ENCODE peak calls at places on chromosomes 7 and 10, in five cellular contexts. One of them, this sample, is unnamed.

GRCh38 chr10:128211953-128212727 is 85.9 kb upstream of the MKI67 start:
- DNase-seq in NCI-H345: peak; percentile 79
- DNase-seq in activated T-cell treated with anti-CD3 and anti-CD28 coated beads for 1 hour: peak; percentile 73
- DNase-seq in CD8-positive, alpha-beta T cell: peak; percentile 90
- DNase-seq in naive thymus-derived CD8-positive, alpha-beta T cell: peak; percentile 86
- DNase-seq in this sample: no peak

GRCh38 chr10:66218258-66218657 is 707.6 kb upstream of the LRRTM3 start:
- DNase-seq in naive thymus-derived CD8-positive, alpha-beta T cell: no peak
- DNase-seq in NCI-H345: no peak
- DNase-seq in CD8-positive, alpha-beta T cell: no peak
- DNase-seq in activated T-cell treated with anti-CD3 and anti-CD28 coated beads for 1 hour: no peak
- DNase-seq in this sample: no peak

GRCh38 chr10:124665558-124665957 is 78.6 kb downstream of the FAM53B start:
- DNase-seq in naive thymus-derived CD8-positive, alpha-beta T cell: no peak
- DNase-seq in activated T-cell treated with anti-CD3 and anti-CD28 coated beads for 1 hour: no peak
- DNase-seq in NCI-H345: no peak
- DNase-seq in CD8-positive, alpha-beta T cell: no peak
- DNase-seq in this sample: no peak

GRCh38 chr10:4652111-4653010 is 173.6 kb upstream of the AKR1E2 start:
- DNase-seq in activated T-cell treated with anti-CD3 and anti-CD28 coated beads for 1 hour: no peak
- DNase-seq in NCI-H345: peak; percentile 16
- DNase-seq in CD8-positive, alpha-beta T cell: no peak
- DNase-seq in naive thymus-derived CD8-positive, alpha-beta T cell: no peak
- DNase-seq in this sample: no peak

GRCh38 chr7:33447980-33448379 is 318.6 kb downstream of the BBS9 start:
- DNase-seq in naive thymus-derived CD8-positive, alpha-beta T cell: no peak
- DNase-seq in CD8-positive, alpha-beta T cell: no peak
- DNase-seq in NCI-H345: no peak
- DNase-seq in activated T-cell treated with anti-CD3 and anti-CD28 coated beads for 1 hour: no peak
- DNase-seq in this sample: no peak

GRCh38 chr10:119139464-119140067 is 25.9 kb downstream of the SFXN4 start:
- DNase-seq in activated T-cell treated with anti-CD3 and anti-CD28 coated beads for 1 hour: peak; percentile 41
- DNase-seq in naive thymus-derived CD8-positive, alpha-beta T cell: peak; percentile 71
- DNase-seq in NCI-H345: peak; percentile 1
- DNase-seq in CD8-positive, alpha-beta T cell: peak; percentile 71
- DNase-seq in this sample: peak; percentile 68

GRCh38 chr7:114312649-114313048 is 102.0 kb upstream of the FOXP2 start:
- DNase-seq in NCI-H345: no peak
- DNase-seq in activated T-cell treated with anti-CD3 and anti-CD28 coated beads for 1 hour: no peak
- DNase-seq in naive thymus-derived CD8-positive, alpha-beta T cell: no peak
- DNase-seq in CD8-positive, alpha-beta T cell: no peak
- DNase-seq in this sample: no peak

GRCh38 chr7:70384891-70385290 is 747.1 kb upstream of the GALNT17 start:
- DNase-seq in activated T-cell treated with anti-CD3 and anti-CD28 coated beads for 1 hour: no peak
- DNase-seq in NCI-H345: no peak
- DNase-seq in CD8-positive, alpha-beta T cell: no peak
- DNase-seq in naive thymus-derived CD8-positive, alpha-beta T cell: no peak
- DNase-seq in this sample: no peak

GRCh38 chr7:114085592-114086490 is 167.0 kb upstream of the PPP1R3A start:
- DNase-seq in activated T-cell treated with anti-CD3 and anti-CD28 coated beads for 1 hour: no peak
- DNase-seq in CD8-positive, alpha-beta T cell: no peak
- DNase-seq in naive thymus-derived CD8-positive, alpha-beta T cell: no peak
- DNase-seq in NCI-H345: peak; percentile 88
- DNase-seq in this sample: peak; percentile 96

GRCh38 chr10:33413093-33413442 is 78.6 kb upstream of the NRP1 start:
- DNase-seq in activated T-cell treated with anti-CD3 and anti-CD28 coated beads for 1 hour: no peak
- DNase-seq in naive thymus-derived CD8-positive, alpha-beta T cell: no peak
- DNase-seq in CD8-positive, alpha-beta T cell: no peak
- DNase-seq in NCI-H345: no peak
- DNase-seq in this sample: no peak

GRCh38 chr10:84743483-84743882 is 415.1 kb downstream of the CCSER2 start:
- DNase-seq in NCI-H345: no peak
- DNase-seq in naive thymus-derived CD8-positive, alpha-beta T cell: no peak
- DNase-seq in activated T-cell treated with anti-CD3 and anti-CD28 coated beads for 1 hour: no peak
- DNase-seq in CD8-positive, alpha-beta T cell: no peak
- DNase-seq in this sample: no peak

GRCh38 chr10:86941426-86941825 is 16.0 kb downstream of the MMRN2 start:
- DNase-seq in NCI-H345: no peak
- DNase-seq in activated T-cell treated with anti-CD3 and anti-CD28 coated beads for 1 hour: no peak
- DNase-seq in CD8-positive, alpha-beta T cell: peak; percentile 5
- DNase-seq in naive thymus-derived CD8-positive, alpha-beta T cell: no peak
- DNase-seq in this sample: peak; percentile 21

GRCh38 chr10:78746178-78746763 is 322.5 kb upstream of the ZMIZ1 start:
- DNase-seq in NCI-H345: no peak
- DNase-seq in naive thymus-derived CD8-positive, alpha-beta T cell: no peak
- DNase-seq in CD8-positive, alpha-beta T cell: no peak
- DNase-seq in activated T-cell treated with anti-CD3 and anti-CD28 coated beads for 1 hour: no peak
- DNase-seq in this sample: peak; percentile 54

GRCh38 chr7:128591705-128592104 is 80.4 kb upstream of the GARIN1A start:
- DNase-seq in NCI-H345: no peak
- DNase-seq in naive thymus-derived CD8-positive, alpha-beta T cell: no peak
- DNase-seq in CD8-positive, alpha-beta T cell: no peak
- DNase-seq in activated T-cell treated with anti-CD3 and anti-CD28 coated beads for 1 hour: no peak
- DNase-seq in this sample: no peak

GRCh38 chr7:19051767-19052375 is 65.6 kb downstream of the TWIST1 start:
- DNase-seq in activated T-cell treated with anti-CD3 and anti-CD28 coated beads for 1 hour: no peak
- DNase-seq in naive thymus-derived CD8-positive, alpha-beta T cell: no peak
- DNase-seq in CD8-positive, alpha-beta T cell: no peak
- DNase-seq in NCI-H345: no peak
- DNase-seq in this sample: no peak

GRCh38 chr10:26413375-26413774 is 24.8 kb upstream of the APBB1IP start:
- DNase-seq in NCI-H345: no peak
- DNase-seq in CD8-positive, alpha-beta T cell: no peak
- DNase-seq in activated T-cell treated with anti-CD3 and anti-CD28 coated beads for 1 hour: no peak
- DNase-seq in naive thymus-derived CD8-positive, alpha-beta T cell: no peak
- DNase-seq in this sample: no peak

GRCh38 chr7:76390092-76390491 is 19.4 kb downstream of the SSC4D start:
- DNase-seq in CD8-positive, alpha-beta T cell: no peak
- DNase-seq in NCI-H345: no peak
- DNase-seq in naive thymus-derived CD8-positive, alpha-beta T cell: no peak
- DNase-seq in activated T-cell treated with anti-CD3 and anti-CD28 coated beads for 1 hour: no peak
- DNase-seq in this sample: no peak

GRCh38 chr10:92822060-92822634 is 26.2 kb upstream of the EXOC6 start:
- DNase-seq in activated T-cell treated with anti-CD3 and anti-CD28 coated beads for 1 hour: no peak
- DNase-seq in naive thymus-derived CD8-positive, alpha-beta T cell: no peak
- DNase-seq in NCI-H345: no peak
- DNase-seq in CD8-positive, alpha-beta T cell: no peak
- DNase-seq in this sample: no peak

GRCh38 chr10:10891437-10891836 is 126.2 kb upstream of the CELF2 start:
- DNase-seq in CD8-positive, alpha-beta T cell: no peak
- DNase-seq in NCI-H345: no peak
- DNase-seq in naive thymus-derived CD8-positive, alpha-beta T cell: no peak
- DNase-seq in activated T-cell treated with anti-CD3 and anti-CD28 coated beads for 1 hour: no peak
- DNase-seq in this sample: no peak

GRCh38 chr10:32929634-32930033 is 28.4 kb downstream of the ITGB1 start:
- DNase-seq in naive thymus-derived CD8-positive, alpha-beta T cell: no peak
- DNase-seq in NCI-H345: no peak
- DNase-seq in CD8-positive, alpha-beta T cell: no peak
- DNase-seq in activated T-cell treated with anti-CD3 and anti-CD28 coated beads for 1 hour: no peak
- DNase-seq in this sample: no peak

GRCh38 chr7:100726998-100727761 is 6.2 kb upstream of the ZAN start:
- DNase-seq in naive thymus-derived CD8-positive, alpha-beta T cell: no peak
- DNase-seq in CD8-positive, alpha-beta T cell: no peak
- DNase-seq in activated T-cell treated with anti-CD3 and anti-CD28 coated beads for 1 hour: no peak
- DNase-seq in NCI-H345: no peak
- DNase-seq in this sample: no peak

GRCh38 chr7:24438232-24438631 is 135.0 kb upstream of the PALS2 start:
- DNase-seq in NCI-H345: no peak
- DNase-seq in CD8-positive, alpha-beta T cell: no peak
- DNase-seq in activated T-cell treated with anti-CD3 and anti-CD28 coated beads for 1 hour: no peak
- DNase-seq in naive thymus-derived CD8-positive, alpha-beta T cell: no peak
- DNase-seq in this sample: no peak

GRCh38 chr10:28410420-28411135 is 107.7 kb upstream of the MPP7 start:
- DNase-seq in CD8-positive, alpha-beta T cell: no peak
- DNase-seq in naive thymus-derived CD8-positive, alpha-beta T cell: no peak
- DNase-seq in activated T-cell treated with anti-CD3 and anti-CD28 coated beads for 1 hour: no peak
- DNase-seq in NCI-H345: no peak
- DNase-seq in this sample: no peak

GRCh38 chr7:101938115-101938514 is 120.7 kb downstream of the CUX1 start:
- DNase-seq in activated T-cell treated with anti-CD3 and anti-CD28 coated beads for 1 hour: no peak
- DNase-seq in CD8-positive, alpha-beta T cell: no peak
- DNase-seq in NCI-H345: no peak
- DNase-seq in naive thymus-derived CD8-positive, alpha-beta T cell: no peak
- DNase-seq in this sample: peak; percentile 39

GRCh38 chr7:112116894-112117293 is 89.3 kb downstream of the DOCK4 start:
- DNase-seq in CD8-positive, alpha-beta T cell: no peak
- DNase-seq in NCI-H345: peak; percentile 38
- DNase-seq in naive thymus-derived CD8-positive, alpha-beta T cell: no peak
- DNase-seq in activated T-cell treated with anti-CD3 and anti-CD28 coated beads for 1 hour: no peak
- DNase-seq in this sample: no peak

GRCh38 chr7:81846398-81846797 is 76.6 kb upstream of the HGF start:
- DNase-seq in CD8-positive, alpha-beta T cell: no peak
- DNase-seq in NCI-H345: no peak
- DNase-seq in naive thymus-derived CD8-positive, alpha-beta T cell: no peak
- DNase-seq in activated T-cell treated with anti-CD3 and anti-CD28 coated beads for 1 hour: no peak
- DNase-seq in this sample: no peak

GRCh38 chr7:4851459-4852422 is 10.1 kb downstream of the PAPOLB start:
- DNase-seq in naive thymus-derived CD8-positive, alpha-beta T cell: no peak
- DNase-seq in CD8-positive, alpha-beta T cell: no peak
- DNase-seq in NCI-H345: no peak
- DNase-seq in activated T-cell treated with anti-CD3 and anti-CD28 coated beads for 1 hour: no peak
- DNase-seq in this sample: no peak

GRCh38 chr7:28028471-28028870 is 152.1 kb downstream of the JAZF1 start:
- DNase-seq in activated T-cell treated with anti-CD3 and anti-CD28 coated beads for 1 hour: no peak
- DNase-seq in naive thymus-derived CD8-positive, alpha-beta T cell: no peak
- DNase-seq in CD8-positive, alpha-beta T cell: no peak
- DNase-seq in NCI-H345: no peak
- DNase-seq in this sample: no peak